ENCODE peak calls at places on chromosomes 3 and 15, in ten cellular contexts. W, X, V, D, J, Y, Q, R, O and A are unnamed samples.

GRCh38 chr3:59438492-59438891 is 388.7 kb upstream of the CFAP20DC start:
- DNase-seq in Q (no peak), O (no peak), X (no peak), Y (no peak), D (no peak), J (no peak), V (no peak), R (no peak), W (no peak), A (no peak)

GRCh38 chr3:32403663-32404062 is 12.0 kb downstream of the CMTM7 start:
- DNase-seq in R (no peak), D (no peak), W (no peak), X (no peak), J (no peak), O (no peak), V (no peak), Q (no peak), Y (peak), A (no peak)

GRCh38 chr3:45414823-45415222 is 26.4 kb downstream of the LARS2 start:
- DNase-seq in O (no peak), R (no peak), J (no peak), W (no peak), V (no peak), Q (no peak), D (no peak), Y (no peak), X (no peak), A (no peak)

GRCh38 chr3:61690016-61690415 is 128.6 kb downstream of the PTPRG start:
- DNase-seq in J (no peak), W (no peak), Q (no peak), R (no peak), O (no peak), Y (no peak), X (no peak), D (no peak), V (no peak), A (no peak)

GRCh38 chr15:60093273-60094067 is 89.4 kb downstream of the FOXB1 start:
- DNase-seq in J (no peak), Y (peak), Q (no peak), O (no peak), R (no peak), W (no peak), X (no peak), V (no peak), D (no peak), A (no peak)

GRCh38 chr15:65927545-65927944 is 58.3 kb downstream of the RAB11A start:
- DNase-seq in D (no peak), X (no peak), O (no peak), W (no peak), Y (no peak), R (no peak), V (no peak), J (no peak), Q (no peak), A (no peak)

GRCh38 chr3:101861978-101862421 is 12.7 kb downstream of the NFKBIZ start:
- DNase-seq in J (no peak), R (no peak), D (no peak), V (no peak), X (no peak), Y (no peak), W (no peak), O (no peak), Q (no peak), A (no peak)

GRCh38 chr3:147630921-147631320 is 221.8 kb downstream of the ZIC1 start:
- DNase-seq in V (no peak), O (no peak), X (no peak), D (no peak), J (no peak), W (no peak), Y (no peak), Q (no peak), R (no peak), A (no peak)